ENCODE peak calls at places on chromosome 18, in eight cellular contexts. One of them, this sample, is unnamed.
A peak's percentile ranks its signal among the peaks of the same experiment; 100 is the strongest.

GRCh38 chr18:34848156-34848555 is 138.1 kb downstream of the DTNA start:
- DNase-seq in coronary artery: no peak
- DNase-seq in HepG2: no peak
- DNase-seq in HCT116: no peak
- DNase-seq in A549: no peak
- DNase-seq in endodermal cell: no peak
- DNase-seq in hepatocyte: no peak
- DNase-seq in AG04450: no peak
- DNase-seq in this sample: no peak

GRCh38 chr18:21000667-21001066 is 110.9 kb downstream of the ROCK1 start:
- DNase-seq in A549: no peak
- DNase-seq in AG04450: no peak
- DNase-seq in HepG2: no peak
- DNase-seq in coronary artery: no peak
- DNase-seq in hepatocyte: no peak
- DNase-seq in HCT116: no peak
- DNase-seq in endodermal cell: no peak
- DNase-seq in this sample: peak; percentile 20

GRCh38 chr18:74945774-74946545 is 263.0 kb downstream of the PTGR3 start:
- DNase-seq in HCT116: no peak
- DNase-seq in HepG2: no peak
- DNase-seq in coronary artery: no peak
- DNase-seq in A549: no peak
- DNase-seq in endodermal cell: no peak
- DNase-seq in hepatocyte: no peak
- DNase-seq in AG04450: no peak
- DNase-seq in this sample: no peak

GRCh38 chr18:44507729-44508325 is 172.9 kb upstream of the SETBP1 start:
- DNase-seq in endodermal cell: peak; percentile 40
- DNase-seq in coronary artery: no peak
- DNase-seq in hepatocyte: no peak
- DNase-seq in AG04450: no peak
- DNase-seq in A549: no peak
- DNase-seq in HepG2: no peak
- DNase-seq in HCT116: no peak
- DNase-seq in this sample: no peak

GRCh38 chr18:28115149-28115550 is 61.8 kb downstream of the CDH2 start:
- DNase-seq in AG04450: peak; percentile 52
- DNase-seq in HepG2: peak; percentile 43
- DNase-seq in endodermal cell: peak; percentile 69
- DNase-seq in HCT116: no peak
- DNase-seq in A549: no peak
- DNase-seq in hepatocyte: peak; percentile 22
- DNase-seq in coronary artery: no peak
- DNase-seq in this sample: peak; percentile 85

GRCh38 chr18:28834889-28835288 is 658.0 kb upstream of the CDH2 start:
- DNase-seq in coronary artery: no peak
- DNase-seq in HCT116: no peak
- DNase-seq in A549: peak; percentile 8
- DNase-seq in AG04450: no peak
- DNase-seq in HepG2: no peak
- DNase-seq in hepatocyte: no peak
- DNase-seq in endodermal cell: no peak
- DNase-seq in this sample: peak; percentile 74

GRCh38 chr18:59874166-59874565 is 25.6 kb upstream of the PMAIP1 start:
- DNase-seq in A549: peak; percentile 40
- DNase-seq in HCT116: peak; percentile 65
- DNase-seq in AG04450: peak; percentile 81
- DNase-seq in coronary artery: no peak
- DNase-seq in hepatocyte: peak; percentile 33
- DNase-seq in endodermal cell: no peak
- DNase-seq in HepG2: peak; percentile 13
- DNase-seq in this sample: peak; percentile 61

GRCh38 chr18:13455960-13456471 is 237.5 kb downstream of the LDLRAD4 start:
- DNase-seq in endodermal cell: no peak
- DNase-seq in coronary artery: peak; percentile 52
- DNase-seq in A549: no peak
- DNase-seq in hepatocyte: no peak
- DNase-seq in AG04450: no peak
- DNase-seq in HCT116: no peak
- DNase-seq in HepG2: no peak
- DNase-seq in this sample: no peak

GRCh38 chr18:36828630-36829361 is at the start of the genes KIAA1328 and TPGS2:
- DNase-seq in HCT116: peak; percentile 61
- DNase-seq in hepatocyte: peak; percentile 95
- DNase-seq in A549: peak; percentile 71
- DNase-seq in endodermal cell: peak; percentile 96
- DNase-seq in HepG2: peak; percentile 75
- DNase-seq in coronary artery: peak; percentile 89
- DNase-seq in AG04450: no peak
- DNase-seq in this sample: peak; percentile 87

GRCh38 chr18:25921677-25922421 is 168.6 kb downstream of the SS18 start:
- DNase-seq in AG04450: no peak
- DNase-seq in endodermal cell: peak; percentile 86
- DNase-seq in A549: peak; percentile 47
- DNase-seq in coronary artery: no peak
- DNase-seq in HCT116: peak; percentile 57
- DNase-seq in HepG2: peak; percentile 31
- DNase-seq in hepatocyte: peak; percentile 10
- DNase-seq in this sample: peak; percentile 31

GRCh38 chr18:32470136-32470712 is 458 bp downstream of the GAREM1 start:
- DNase-seq in endodermal cell: peak; percentile 71
- DNase-seq in coronary artery: peak; percentile 75
- DNase-seq in A549: peak; percentile 12
- DNase-seq in hepatocyte: no peak
- DNase-seq in HCT116: no peak
- DNase-seq in AG04450: no peak
- DNase-seq in HepG2: no peak
- DNase-seq in this sample: no peak

GRCh38 chr18:27004056-27004829 is 138.7 kb upstream of the AQP4 start:
- DNase-seq in AG04450: no peak
- DNase-seq in endodermal cell: no peak
- DNase-seq in HCT116: peak; percentile 2
- DNase-seq in coronary artery: no peak
- DNase-seq in A549: no peak
- DNase-seq in hepatocyte: no peak
- DNase-seq in HepG2: no peak
- DNase-seq in this sample: no peak

GRCh38 chr18:55907352-55908045 is 319.5 kb upstream of the TCF4 start:
- DNase-seq in HCT116: no peak
- DNase-seq in endodermal cell: no peak
- DNase-seq in coronary artery: no peak
- DNase-seq in HepG2: no peak
- DNase-seq in hepatocyte: no peak
- DNase-seq in AG04450: no peak
- DNase-seq in A549: no peak
- DNase-seq in this sample: peak; percentile 22

GRCh38 chr18:44839239-44839666 is 158.6 kb downstream of the SETBP1 start:
- DNase-seq in hepatocyte: peak; percentile 38
- DNase-seq in coronary artery: no peak
- DNase-seq in HCT116: no peak
- DNase-seq in AG04450: no peak
- DNase-seq in HepG2: no peak
- DNase-seq in A549: peak; percentile 38
- DNase-seq in endodermal cell: peak; percentile 79
- DNase-seq in this sample: peak; percentile 57

DNA sequence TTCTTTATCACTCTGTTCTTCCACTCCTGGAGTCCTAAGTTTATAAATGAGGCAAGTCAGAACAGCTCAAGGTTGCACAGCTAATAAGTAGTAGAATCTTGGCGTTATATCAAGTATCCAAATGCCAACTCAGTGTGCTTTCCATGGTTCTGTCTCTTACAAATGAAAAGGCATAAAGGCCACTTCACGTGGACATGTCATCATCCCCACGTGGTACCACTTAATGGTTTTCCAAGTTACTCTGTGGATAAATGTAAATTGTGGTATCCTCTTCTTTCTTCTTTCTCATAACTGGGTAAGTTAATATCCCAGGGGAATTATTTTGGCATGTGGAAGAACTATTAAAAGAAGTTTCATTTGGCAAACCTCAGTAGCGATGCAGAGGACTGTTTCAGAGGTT is 131.5 kb upstream of the L3MBTL4 start:
- DNase-seq in endodermal cell: no peak
- DNase-seq in HepG2: no peak
- DNase-seq in HCT116: no peak
- DNase-seq in hepatocyte: no peak
- DNase-seq in AG04450: no peak
- DNase-seq in A549: no peak
- DNase-seq in coronary artery: no peak
- DNase-seq in this sample: peak; percentile 83
- H3K27ac ChIP-seq in endodermal cell: no peak overlapping the region
- H3K27ac ChIP-seq in HepG2: no peak overlapping the region
- H3K27ac ChIP-seq in HCT116: no peak overlapping the region
- H3K27ac ChIP-seq in hepatocyte: peak overlapping the region; percentile 32
- H3K27ac ChIP-seq in AG04450: no peak overlapping the region
- H3K27ac ChIP-seq in A549: no peak overlapping the region
- H3K27ac ChIP-seq in coronary artery: no peak overlapping the region
- H3K27ac ChIP-seq in this sample: no peak overlapping the region

GRCh38 chr18:63132819-63133200 is 186.8 kb downstream of the BCL2 start:
- DNase-seq in endodermal cell: no peak
- DNase-seq in coronary artery: no peak
- DNase-seq in AG04450: no peak
- DNase-seq in hepatocyte: peak; percentile 13
- DNase-seq in HCT116: no peak
- DNase-seq in HepG2: no peak
- DNase-seq in A549: no peak
- DNase-seq in this sample: no peak

GRCh38 chr18:63138469-63139340 is 180.9 kb downstream of the BCL2 start:
- DNase-seq in endodermal cell: peak; percentile 89
- DNase-seq in AG04450: no peak
- DNase-seq in HepG2: no peak
- DNase-seq in hepatocyte: no peak
- DNase-seq in HCT116: no peak
- DNase-seq in coronary artery: no peak
- DNase-seq in A549: no peak
- DNase-seq in this sample: no peak

GRCh38 chr18:63137999-63138448 is 181.5 kb downstream of the BCL2 start:
- DNase-seq in A549: no peak
- DNase-seq in AG04450: no peak
- DNase-seq in hepatocyte: no peak
- DNase-seq in HCT116: no peak
- DNase-seq in endodermal cell: no peak
- DNase-seq in HepG2: no peak
- DNase-seq in coronary artery: no peak
- DNase-seq in this sample: no peak

GRCh38 chr18:63131944-63132818 is 187.4 kb downstream of the BCL2 start:
- DNase-seq in HCT116: no peak
- DNase-seq in A549: no peak
- DNase-seq in HepG2: no peak
- DNase-seq in hepatocyte: no peak
- DNase-seq in endodermal cell: no peak
- DNase-seq in AG04450: no peak
- DNase-seq in coronary artery: no peak
- DNase-seq in this sample: no peak

GRCh38 chr18:63135101-63135500 is 184.5 kb downstream of the BCL2 start:
- DNase-seq in endodermal cell: no peak
- DNase-seq in HepG2: no peak
- DNase-seq in coronary artery: no peak
- DNase-seq in AG04450: no peak
- DNase-seq in A549: no peak
- DNase-seq in hepatocyte: no peak
- DNase-seq in HCT116: no peak
- DNase-seq in this sample: no peak
- TF ChIP-seq CTCF in endodermal cell: no peak
- TF ChIP-seq CTCF in HepG2: no peak
- TF ChIP-seq CTCF in coronary artery: no peak
- TF ChIP-seq CTCF in AG04450: no peak
- TF ChIP-seq CTCF in A549: no peak
- TF ChIP-seq CTCF in hepatocyte: no peak
- TF ChIP-seq CTCF in HCT116: no peak
- TF ChIP-seq CTCF in this sample: no peak

GRCh38 chr18:57794951-57795728 is 8.0 kb downstream of the ATP8B1 start:
- DNase-seq in AG04450: no peak
- DNase-seq in hepatocyte: no peak
- DNase-seq in endodermal cell: peak; percentile 22
- DNase-seq in HepG2: no peak
- DNase-seq in A549: no peak
- DNase-seq in HCT116: no peak
- DNase-seq in coronary artery: no peak
- DNase-seq in this sample: no peak

GRCh38 chr18:57793630-57793986 is 9.5 kb downstream of the ATP8B1 start:
- DNase-seq in hepatocyte: no peak
- DNase-seq in HepG2: no peak
- DNase-seq in AG04450: no peak
- DNase-seq in A549: no peak
- DNase-seq in HCT116: no peak
- DNase-seq in coronary artery: no peak
- DNase-seq in endodermal cell: peak; percentile 37
- DNase-seq in this sample: no peak

GRCh38 chr18:57791911-57792310 is 11.2 kb downstream of the ATP8B1 start:
- DNase-seq in HCT116: no peak
- DNase-seq in endodermal cell: no peak
- DNase-seq in AG04450: no peak
- DNase-seq in HepG2: no peak
- DNase-seq in A549: no peak
- DNase-seq in coronary artery: no peak
- DNase-seq in hepatocyte: no peak
- DNase-seq in this sample: no peak

GRCh38 chr18:57791192-57791591 is 11.9 kb downstream of the ATP8B1 start:
- DNase-seq in coronary artery: no peak
- DNase-seq in endodermal cell: no peak
- DNase-seq in hepatocyte: no peak
- DNase-seq in HepG2: no peak
- DNase-seq in A549: no peak
- DNase-seq in AG04450: no peak
- DNase-seq in HCT116: no peak
- DNase-seq in this sample: no peak

GRCh38 chr18:57792741-57793629 is 10.1 kb downstream of the ATP8B1 start:
- DNase-seq in A549: no peak
- DNase-seq in HepG2: no peak
- DNase-seq in endodermal cell: peak; percentile 43
- DNase-seq in HCT116: no peak
- DNase-seq in AG04450: no peak
- DNase-seq in coronary artery: no peak
- DNase-seq in hepatocyte: no peak
- DNase-seq in this sample: no peak
- H3K27ac ChIP-seq in A549: peak overlapping the region; percentile 68
- H3K27ac ChIP-seq in HepG2: peak overlapping the region; percentile 15
- H3K27ac ChIP-seq in endodermal cell: no peak overlapping the region
- H3K27ac ChIP-seq in HCT116: no peak overlapping the region
- H3K27ac ChIP-seq in AG04450: peak overlapping the region; percentile 79
- H3K27ac ChIP-seq in coronary artery: peak overlapping the region; percentile 91
- H3K27ac ChIP-seq in hepatocyte: no peak overlapping the region
- H3K27ac ChIP-seq in this sample: no peak overlapping the region

DNA sequence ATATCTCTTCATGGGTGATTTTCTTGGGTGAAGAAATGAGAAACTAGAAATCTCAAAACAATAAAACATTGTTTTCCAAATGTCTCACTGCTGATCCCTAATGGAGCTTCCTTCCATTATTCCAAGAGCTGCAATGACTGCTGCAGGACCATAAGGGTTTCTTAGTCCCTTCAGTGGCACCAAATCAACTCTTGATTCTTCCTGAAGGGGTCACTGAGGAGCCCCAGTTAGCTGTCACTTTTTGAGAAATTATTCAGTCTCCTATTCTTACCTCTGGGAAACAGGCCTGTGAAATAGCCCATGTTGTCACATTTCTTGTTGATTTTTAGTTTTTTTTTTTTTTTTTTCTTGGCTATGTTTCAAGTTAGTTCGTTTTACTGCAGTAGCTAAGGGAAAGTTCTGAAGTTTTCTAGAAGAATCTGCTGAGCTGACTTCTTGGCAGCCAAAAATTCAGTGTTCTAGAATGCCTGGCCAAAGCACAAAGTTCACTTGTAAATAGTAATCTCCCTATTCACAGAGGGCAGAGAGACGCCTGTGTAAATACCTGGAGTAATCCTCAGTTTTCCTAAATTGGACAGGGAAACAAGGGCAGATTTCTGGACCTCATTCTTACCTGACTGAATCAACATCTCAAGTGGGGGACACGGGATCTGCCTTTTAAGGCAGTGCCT is 480.0 kb downstream of the RIT2 start:
- DNase-seq in HCT116: no peak
- DNase-seq in endodermal cell: peak; percentile 64
- DNase-seq in coronary artery: no peak
- DNase-seq in hepatocyte: no peak
- DNase-seq in HepG2: no peak
- DNase-seq in AG04450: no peak
- DNase-seq in A549: no peak
- DNase-seq in this sample: no peak
- TF ChIP-seq CTCF in HCT116: no peak
- TF ChIP-seq CTCF in endodermal cell: peak; percentile 72
- TF ChIP-seq CTCF in coronary artery: no peak
- TF ChIP-seq CTCF in hepatocyte: no peak
- TF ChIP-seq CTCF in HepG2: no peak
- TF ChIP-seq CTCF in AG04450: no peak
- TF ChIP-seq CTCF in A549: no peak
- TF ChIP-seq CTCF in this sample: no peak